ENCODE peak calls at places on chromosomes 13 and 19, in eight cellular contexts. One of them, this sample, is unnamed.

GRCh38 chr13:41565221-41565620 is 107.9 kb downstream of the RGCC start:
- DNase-seq in frontal cortex: no peak
- DNase-seq in naive thymus-derived CD8-positive, alpha-beta T cell: no peak
- DNase-seq in hepatic stellate cell: peak
- DNase-seq in transverse colon: no peak
- DNase-seq in NCI-H510A: no peak
- DNase-seq in activated CD8-positive, alpha-beta memory T cell treated with anti-CD3 and anti-CD28 coated beads for 1 hour: no peak
- DNase-seq in heart right ventricle: no peak
- DNase-seq in this sample: no peak

GRCh38 chr13:21583496-21583895 is 20.5 kb downstream of the MICU2 start:
- DNase-seq in frontal cortex: no peak
- DNase-seq in naive thymus-derived CD8-positive, alpha-beta T cell: no peak
- DNase-seq in hepatic stellate cell: peak
- DNase-seq in transverse colon: no peak
- DNase-seq in NCI-H510A: no peak
- DNase-seq in activated CD8-positive, alpha-beta memory T cell treated with anti-CD3 and anti-CD28 coated beads for 1 hour: no peak
- DNase-seq in heart right ventricle: no peak
- DNase-seq in this sample: no peak

GRCh38 chr13:97043302-97043701 is 49.0 kb upstream of the OXGR1 start:
- DNase-seq in frontal cortex: no peak
- DNase-seq in naive thymus-derived CD8-positive, alpha-beta T cell: no peak
- DNase-seq in hepatic stellate cell: no peak
- DNase-seq in transverse colon: no peak
- DNase-seq in NCI-H510A: no peak
- DNase-seq in activated CD8-positive, alpha-beta memory T cell treated with anti-CD3 and anti-CD28 coated beads for 1 hour: no peak
- DNase-seq in heart right ventricle: no peak
- DNase-seq in this sample: no peak

GRCh38 chr13:90717451-90717936 is 630.0 kb upstream of the MIR17HG start:
- DNase-seq in frontal cortex: no peak
- DNase-seq in naive thymus-derived CD8-positive, alpha-beta T cell: no peak
- DNase-seq in hepatic stellate cell: no peak
- DNase-seq in transverse colon: no peak
- DNase-seq in NCI-H510A: no peak
- DNase-seq in activated CD8-positive, alpha-beta memory T cell treated with anti-CD3 and anti-CD28 coated beads for 1 hour: no peak
- DNase-seq in heart right ventricle: no peak
- DNase-seq in this sample: no peak

GRCh38 chr13:31824705-31825512 is 85.6 kb downstream of the RXFP2 start:
- DNase-seq in frontal cortex: no peak
- DNase-seq in naive thymus-derived CD8-positive, alpha-beta T cell: no peak
- DNase-seq in hepatic stellate cell: peak
- DNase-seq in transverse colon: no peak
- DNase-seq in NCI-H510A: no peak
- DNase-seq in activated CD8-positive, alpha-beta memory T cell treated with anti-CD3 and anti-CD28 coated beads for 1 hour: no peak
- DNase-seq in heart right ventricle: peak
- DNase-seq in this sample: peak

GRCh38 chr19:49923055-49924003 is 5.7 kb upstream of the ATF5 start:
- DNase-seq in frontal cortex: no peak
- DNase-seq in naive thymus-derived CD8-positive, alpha-beta T cell: no peak
- DNase-seq in hepatic stellate cell: no peak
- DNase-seq in transverse colon: peak
- DNase-seq in NCI-H510A: no peak
- DNase-seq in activated CD8-positive, alpha-beta memory T cell treated with anti-CD3 and anti-CD28 coated beads for 1 hour: no peak
- DNase-seq in heart right ventricle: no peak
- DNase-seq in this sample: no peak

GRCh38 chr19:10981496-10981895 is 20.7 kb downstream of the SMARCA4 start:
- DNase-seq in frontal cortex: no peak
- DNase-seq in naive thymus-derived CD8-positive, alpha-beta T cell: no peak
- DNase-seq in hepatic stellate cell: peak
- DNase-seq in transverse colon: no peak
- DNase-seq in NCI-H510A: no peak
- DNase-seq in activated CD8-positive, alpha-beta memory T cell treated with anti-CD3 and anti-CD28 coated beads for 1 hour: no peak
- DNase-seq in heart right ventricle: no peak
- DNase-seq in this sample: no peak

GRCh38 chr13:60679131-60679530 is 282.1 kb downstream of the TDRD3 start:
- DNase-seq in frontal cortex: no peak
- DNase-seq in naive thymus-derived CD8-positive, alpha-beta T cell: no peak
- DNase-seq in hepatic stellate cell: no peak
- DNase-seq in transverse colon: no peak
- DNase-seq in NCI-H510A: no peak
- DNase-seq in activated CD8-positive, alpha-beta memory T cell treated with anti-CD3 and anti-CD28 coated beads for 1 hour: no peak
- DNase-seq in heart right ventricle: no peak
- DNase-seq in this sample: no peak

GRCh38 chr13:54184576-54184975 is 1156.0 kb downstream of the OLFM4 start:
- DNase-seq in frontal cortex: no peak
- DNase-seq in naive thymus-derived CD8-positive, alpha-beta T cell: no peak
- DNase-seq in hepatic stellate cell: no peak
- DNase-seq in transverse colon: no peak
- DNase-seq in NCI-H510A: no peak
- DNase-seq in activated CD8-positive, alpha-beta memory T cell treated with anti-CD3 and anti-CD28 coated beads for 1 hour: no peak
- DNase-seq in heart right ventricle: no peak
- DNase-seq in this sample: no peak

This sample was measured in testis.